ENCODE peak calls at places on chromosome 21, in ten cellular contexts. H is tibial nerve, O is ovary, P is K562, C is esophagus muscularis mucosa, F is SK-N-SH, X is upper lobe of left lung, W is A549, V is HepG2, T is H1. B is an unnamed sample.

GRCh38 chr21:35649186-35649585 is 411.1 kb downstream of the SETD4 start:
- DNase-seq in H (no peak), O (no peak), P (no peak), C (peak), F (no peak), X (no peak), W (no peak), V (no peak), T (no peak), B (no peak)

GRCh38 chr21:33198346-33199135 is 31.2 kb upstream of the IFNAR2 start:
- DNase-seq in H (peak), O (no peak), P (no peak), C (no peak), F (no peak), X (no peak), W (no peak), V (no peak), T (no peak), B (peak)

GRCh38 chr21:41562101-41563000 is 54.4 kb upstream of the TMPRSS2 start:
- DNase-seq in H (no peak), O (no peak), P (no peak), C (no peak), F (no peak), X (peak), W (no peak), V (no peak), T (no peak), B (peak)

GRCh38 chr21:29334717-29335428 is 36.2 kb downstream of the BACH1 start:
- DNase-seq in H (no peak), O (no peak), P (no peak), C (no peak), F (no peak), X (no peak), W (no peak), V (no peak), T (no peak), B (no peak)

GRCh38 chr21:34582506-34583150 is 32.3 kb downstream of the RCAN1 start:
- DNase-seq in H (no peak), O (no peak), P (peak), C (no peak), F (peak), X (no peak), W (peak), V (peak), T (no peak), B (no peak)

GRCh38 chr21:46211786-46212720 is 16.5 kb downstream of the LSS start:
- DNase-seq in H (no peak), O (peak), P (no peak), C (no peak), F (no peak), X (peak), W (no peak), V (no peak), T (no peak), B (no peak)

GRCh38 chr21:29007135-29007534 is 12.0 kb downstream of the RWDD2B start:
- DNase-seq in H (no peak), O (no peak), P (no peak), C (no peak), F (no peak), X (no peak), W (no peak), V (no peak), T (no peak), B (no peak)

GRCh38 chr21:34877485-34878128 is 171.5 kb downstream of the RUNX1 start:
- DNase-seq in H (no peak), O (no peak), P (no peak), C (no peak), F (no peak), X (no peak), W (no peak), V (no peak), T (no peak), B (peak)

GRCh38 chr21:46255758-46256337 is 27.3 kb upstream of the LSS start:
- DNase-seq in H (no peak), O (no peak), P (no peak), C (no peak), F (no peak), X (no peak), W (no peak), V (no peak), T (no peak), B (no peak)

GRCh38 chr21:17250651-17251294 is 262.1 kb upstream of the CXADR start:
- DNase-seq in H (no peak), O (no peak), P (no peak), C (no peak), F (peak), X (no peak), W (no peak), V (no peak), T (no peak), B (no peak)

GRCh38 chr21:41112740-41113692 is 54.9 kb upstream of the BACE2 start:
- DNase-seq in H (no peak), O (no peak), P (no peak), C (no peak), F (peak), X (no peak), W (no peak), V (no peak), T (no peak), B (no peak)

GRCh38 chr21:35026617-35027557 is 22.2 kb downstream of the RUNX1 start:
- DNase-seq in H (peak), O (peak), P (peak), C (no peak), F (no peak), X (peak), W (peak), V (peak), T (peak), B (peak)

GRCh38 chr21:30216041-30216723 is at the start of gene CLDN8:
- DNase-seq in H (no peak), O (no peak), P (no peak), C (no peak), F (no peak), X (no peak), W (no peak), V (no peak), T (no peak), B (peak)

GRCh38 chr21:17343055-17343454 is 169.8 kb upstream of the CXADR start:
- DNase-seq in H (no peak), O (no peak), P (no peak), C (no peak), F (no peak), X (no peak), W (no peak), V (peak), T (no peak), B (no peak)

GRCh38 chr21:34840693-34841092 is 171.9 kb downstream of the CLIC6 start:
- DNase-seq in H (no peak), O (no peak), P (no peak), C (no peak), F (no peak), X (no peak), W (no peak), V (peak), T (no peak), B (no peak)

GRCh38 chr21:16169810-16170209 is 440.0 kb downstream of the USP25 start:
- DNase-seq in H (no peak), O (no peak), P (no peak), C (no peak), F (no peak), X (no peak), W (no peak), V (no peak), T (no peak), B (no peak)

GRCh38 chr21:16535100-16535418 is 805.3 kb downstream of the USP25 start:
- DNase-seq in H (peak), O (peak), P (no peak), C (peak), F (peak), X (no peak), W (peak), V (no peak), T (no peak), B (peak)

GRCh38 chr21:14711287-14711686 is 165.2 kb upstream of the SAMSN1 start:
- DNase-seq in H (no peak), O (no peak), P (no peak), C (no peak), F (no peak), X (no peak), W (no peak), V (no peak), T (no peak), B (no peak)

GRCh38 chr21:34279883-34280282 is 83.9 kb upstream of the KCNE2 start:
- DNase-seq in H (no peak), O (no peak), P (no peak), C (no peak), F (no peak), X (no peak), W (no peak), V (no peak), T (no peak), B (no peak)

GRCh38 chr21:25457411-25457810 is 149.9 kb downstream of the MRPL39 start:
- DNase-seq in H (no peak), O (no peak), P (no peak), C (no peak), F (no peak), X (no peak), W (no peak), V (no peak), T (no peak), B (no peak)

GRCh38 chr21:45032977-45033705 is 41.2 kb upstream of the ADARB1 start:
- DNase-seq in H (no peak), O (peak), P (no peak), C (no peak), F (no peak), X (peak), W (no peak), V (no peak), T (no peak), B (no peak)
- H3K27ac ChIP-seq in H (peak), O (peak), P (no peak), C (peak), F (no peak), X (peak), W (no peak), V (no peak), T (no peak), B (peak)

GRCh38 chr21:44324106-44324853 is 14.9 kb downstream of the CFAP410 start:
- DNase-seq in H (no peak), O (no peak), P (no peak), C (no peak), F (no peak), X (peak), W (no peak), V (no peak), T (no peak), B (no peak)

GRCh38 chr21:44322621-44323325 is 16.4 kb downstream of the CFAP410 start:
- DNase-seq in H (no peak), O (no peak), P (no peak), C (no peak), F (no peak), X (peak), W (no peak), V (no peak), T (no peak), B (no peak)

GRCh38 chr21:44324854-44325107 is 14.4 kb downstream of the CFAP410 start:
- DNase-seq in H (no peak), O (no peak), P (no peak), C (no peak), F (no peak), X (no peak), W (no peak), V (no peak), T (no peak), B (no peak)

GRCh38 chr21:44321846-44322450 is 17.2 kb downstream of the CFAP410 start:
- DNase-seq in H (no peak), O (no peak), P (no peak), C (no peak), F (no peak), X (peak), W (no peak), V (no peak), T (no peak), B (no peak)

DNA sequence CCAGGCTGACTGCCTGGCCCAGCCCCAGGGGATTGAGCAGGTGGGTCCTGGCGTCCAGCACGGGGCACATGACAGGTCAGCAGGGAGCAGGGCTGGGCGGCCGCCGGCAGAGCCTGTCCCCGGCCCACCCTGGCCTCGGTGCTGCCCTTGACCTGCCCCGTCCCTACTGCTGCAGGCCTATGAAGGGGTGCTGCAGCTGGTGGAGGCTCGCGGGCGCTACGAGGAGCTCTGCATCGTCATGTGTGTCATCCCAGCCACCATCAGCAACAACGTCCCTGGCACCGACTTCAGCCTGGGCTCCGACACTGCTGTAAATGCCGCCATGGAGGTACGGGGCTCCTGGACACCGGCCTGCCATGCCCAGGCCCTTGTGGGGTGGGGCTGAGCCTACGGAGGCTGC is 15.6 kb downstream of the CFAP410 start:
- DNase-seq in H (no peak), O (no peak), P (no peak), C (no peak), F (no peak), X (peak), W (no peak), V (no peak), T (no peak), B (no peak)
- TF ChIP-seq EP300 in H (no peak), O (no peak), P (no peak), C (no peak), F (no peak), X (no peak), W (no peak), V (no peak), T (no peak), B (no peak)

GRCh38 chr21:27365394-27365793 is 398.5 kb upstream of the ADAMTS5 start:
- DNase-seq in H (no peak), O (no peak), P (no peak), C (no peak), F (no peak), X (no peak), W (no peak), V (no peak), T (no peak), B (no peak)
- H3K27ac ChIP-seq in H (no peak), O (no peak), P (no peak), C (no peak), F (no peak), X (no peak), W (no peak), V (no peak), T (no peak), B (no peak)

GRCh38 chr21:42587036-42587435 is 66.4 kb upstream of the PDE9A start:
- DNase-seq in H (no peak), O (no peak), P (no peak), C (no peak), F (no peak), X (peak), W (no peak), V (no peak), T (no peak), B (no peak)

GRCh38 chr21:42585881-42586280 is 67.5 kb upstream of the PDE9A start:
- DNase-seq in H (no peak), O (no peak), P (no peak), C (no peak), F (no peak), X (no peak), W (no peak), V (no peak), T (no peak), B (no peak)

GRCh38 chr21:42583992-42584641 is 69.3 kb upstream of the PDE9A start:
- DNase-seq in H (no peak), O (no peak), P (no peak), C (no peak), F (no peak), X (peak), W (no peak), V (no peak), T (no peak), B (no peak)

GRCh38 chr21:42583150-42583991 is 69.7 kb downstream of the SLC37A1 start:
- DNase-seq in H (no peak), O (no peak), P (no peak), C (no peak), F (no peak), X (peak), W (no peak), V (no peak), T (no peak), B (peak)

DNA sequence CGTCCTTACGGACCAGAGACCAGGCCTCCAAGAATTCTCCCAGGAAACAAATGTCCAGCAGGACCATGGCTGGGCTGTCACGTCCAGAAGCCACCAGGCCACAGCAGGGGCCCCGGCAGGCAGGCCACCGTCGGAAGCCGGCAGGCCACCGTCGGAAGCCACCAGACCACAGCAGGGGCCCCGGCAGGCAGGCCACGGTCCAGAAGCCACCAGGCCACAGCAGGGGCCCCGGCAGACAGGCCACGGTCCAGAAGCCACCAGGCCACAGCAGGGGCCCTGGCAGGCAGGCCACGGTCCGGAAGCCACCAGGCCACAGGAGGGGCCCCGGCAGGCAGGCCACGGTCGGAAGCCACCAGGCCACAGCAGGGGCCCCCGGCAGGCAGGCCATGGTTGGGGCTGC is 67.0 kb upstream of the PDE9A start:
- DNase-seq in H (no peak), O (no peak), P (no peak), C (no peak), F (no peak), X (peak), W (no peak), V (no peak), T (no peak), B (no peak)
- TF ChIP-seq EP300 in H (no peak), O (no peak), P (no peak), C (no peak), F (no peak), X (no peak), W (no peak), V (no peak), T (no peak), B (no peak)

GRCh38 chr21:27818847-27819246 is 852.0 kb upstream of the ADAMTS5 start:
- DNase-seq in H (no peak), O (no peak), P (no peak), C (no peak), F (no peak), X (no peak), W (no peak), V (no peak), T (no peak), B (no peak)

GRCh38 chr21:27819299-27819698 is 852.4 kb upstream of the ADAMTS5 start:
- DNase-seq in H (no peak), O (no peak), P (no peak), C (no peak), F (no peak), X (no peak), W (no peak), V (no peak), T (no peak), B (no peak)

GRCh38 chr21:27820342-27820741 is 853.5 kb upstream of the ADAMTS5 start:
- DNase-seq in H (no peak), O (no peak), P (no peak), C (no peak), F (no peak), X (no peak), W (no peak), V (no peak), T (no peak), B (no peak)

GRCh38 chr21:27817061-27817460 is 850.2 kb upstream of the ADAMTS5 start:
- DNase-seq in H (no peak), O (no peak), P (no peak), C (no peak), F (no peak), X (no peak), W (no peak), V (no peak), T (no peak), B (no peak)

DNA sequence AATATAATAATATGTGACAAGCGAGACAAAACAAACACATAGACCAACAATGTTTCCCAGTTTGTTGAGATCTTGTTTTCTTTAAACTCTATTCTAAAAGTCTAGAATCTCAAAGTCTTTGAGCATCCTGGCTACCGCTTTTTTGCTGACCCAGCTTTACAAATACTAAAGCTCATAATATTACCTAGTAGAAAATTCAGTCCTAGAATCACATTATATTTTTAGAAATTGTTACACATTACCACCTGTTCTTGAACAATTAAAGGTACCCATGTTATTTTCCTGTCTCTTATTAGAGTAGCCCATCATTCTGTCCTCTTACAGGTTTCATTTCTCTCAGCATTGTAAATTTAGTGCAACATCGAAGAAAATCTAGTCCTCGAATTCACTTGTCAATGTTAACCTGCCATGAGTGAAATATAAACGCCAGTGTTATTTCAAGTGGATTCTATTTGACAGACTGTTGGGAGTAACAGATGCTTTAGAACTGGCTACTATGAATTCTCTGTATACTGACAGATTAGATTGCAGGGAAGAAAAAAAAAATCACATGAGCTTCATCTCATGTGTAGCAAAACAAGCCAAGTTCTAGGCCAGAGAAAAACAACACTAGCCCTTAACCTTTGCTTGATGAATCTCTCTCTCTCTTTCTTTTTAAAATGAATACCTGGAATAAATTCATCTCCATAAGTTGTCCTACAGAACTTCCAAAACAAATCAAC is 851.2 kb upstream of the ADAMTS5 start:
- DNase-seq in H (no peak), O (no peak), P (no peak), C (no peak), F (no peak), X (no peak), W (no peak), V (no peak), T (no peak), B (no peak)
- H3K27ac ChIP-seq in H (peak), O (no peak), P (no peak), C (peak), F (no peak), X (peak), W (no peak), V (no peak), T (no peak), B (peak)

GRCh38 chr21:42847051-42847707 is 32.2 kb downstream of the WDR4 start:
- DNase-seq in H (no peak), O (peak), P (no peak), C (no peak), F (peak), X (no peak), W (no peak), V (no peak), T (no peak), B (no peak)
- TF ChIP-seq EP300 in H (no peak), O (no peak), P (no peak), C (no peak), F (no peak), X (no peak), W (no peak), V (no peak), T (no peak), B (no peak)

GRCh38 chr21:37535130-37535529 is 168.6 kb downstream of the DYRK1A start:
- DNase-seq in H (no peak), O (no peak), P (no peak), C (no peak), F (no peak), X (no peak), W (no peak), V (no peak), T (no peak), B (no peak)

GRCh38 chr21:37534431-37534830 is 167.9 kb downstream of the DYRK1A start:
- DNase-seq in H (no peak), O (no peak), P (no peak), C (no peak), F (no peak), X (no peak), W (no peak), V (no peak), T (no peak), B (no peak)

GRCh38 chr21:37537391-37537996 is 170.9 kb downstream of the DYRK1A start:
- DNase-seq in H (no peak), O (no peak), P (no peak), C (peak), F (no peak), X (no peak), W (no peak), V (no peak), T (no peak), B (no peak)

GRCh38 chr21:37535672-37536071 is 169.1 kb downstream of the DYRK1A start:
- DNase-seq in H (no peak), O (no peak), P (no peak), C (no peak), F (no peak), X (no peak), W (no peak), V (no peak), T (no peak), B (no peak)

GRCh38 chr21:37536616-37537278 is 170.2 kb downstream of the DYRK1A start:
- DNase-seq in H (no peak), O (no peak), P (no peak), C (peak), F (no peak), X (no peak), W (no peak), V (no peak), T (no peak), B (no peak)
- H3K27ac ChIP-seq in H (no peak), O (no peak), P (peak), C (no peak), F (no peak), X (no peak), W (no peak), V (no peak), T (peak), B (no peak)

GRCh38 chr21:31878831-31879230 is 6.0 kb downstream of the HUNK start:
- DNase-seq in H (no peak), O (no peak), P (no peak), C (no peak), F (no peak), X (no peak), W (no peak), V (no peak), T (no peak), B (no peak)
- TF ChIP-seq EP300 in H (no peak), O (no peak), P (no peak), C (no peak), F (no peak), X (no peak), W (no peak), V (no peak), T (no peak), B (no peak)

GRCh38 chr21:36716387-36716786 is 17.5 kb downstream of the SIM2 start:
- DNase-seq in H (no peak), O (no peak), P (no peak), C (no peak), F (no peak), X (no peak), W (no peak), V (no peak), T (no peak), B (no peak)
- H3K27ac ChIP-seq in H (no peak), O (no peak), P (no peak), C (no peak), F (no peak), X (no peak), W (no peak), V (no peak), T (no peak), B (no peak)